ENCODE peak calls at places on chromosome 12, in six cellular contexts. One of them, this sample, is unnamed.

GRCh38 chr12:50394469-50395029 is 1.9 kb downstream of the FAM186A start:
- DNase-seq in GM12865: no peak
- DNase-seq in AG04450: no peak
- DNase-seq in CD8-positive, alpha-beta T cell: no peak
- DNase-seq in astrocyte of the cerebellum: no peak
- DNase-seq in cardiac fibroblast: peak
- DNase-seq in this sample: no peak

GRCh38 chr12:91349451-91349850 is 166.8 kb upstream of the DCN start:
- DNase-seq in GM12865: no peak
- DNase-seq in AG04450: no peak
- DNase-seq in CD8-positive, alpha-beta T cell: no peak
- DNase-seq in astrocyte of the cerebellum: no peak
- DNase-seq in cardiac fibroblast: peak
- DNase-seq in this sample: no peak

GRCh38 chr12:49332441-49332861 is 4.5 kb downstream of the C1QL4 start:
- DNase-seq in GM12865: no peak
- DNase-seq in AG04450: no peak
- DNase-seq in CD8-positive, alpha-beta T cell: no peak
- DNase-seq in astrocyte of the cerebellum: no peak
- DNase-seq in cardiac fibroblast: no peak
- DNase-seq in this sample: no peak

GRCh38 chr12:131724534-131724933 is 13.6 kb downstream of the SFSWAP start:
- DNase-seq in GM12865: no peak
- DNase-seq in AG04450: no peak
- DNase-seq in CD8-positive, alpha-beta T cell: no peak
- DNase-seq in astrocyte of the cerebellum: no peak
- DNase-seq in cardiac fibroblast: no peak
- DNase-seq in this sample: no peak

GRCh38 chr12:1360812-1361211 is 233.6 kb downstream of the FBXL14 start:
- DNase-seq in GM12865: no peak
- DNase-seq in AG04450: peak
- DNase-seq in CD8-positive, alpha-beta T cell: no peak
- DNase-seq in astrocyte of the cerebellum: no peak
- DNase-seq in cardiac fibroblast: peak
- DNase-seq in this sample: no peak

GRCh38 chr12:13164271-13164670 is 32.3 kb upstream of the EMP1 start:
- DNase-seq in GM12865: no peak
- DNase-seq in AG04450: no peak
- DNase-seq in CD8-positive, alpha-beta T cell: no peak
- DNase-seq in astrocyte of the cerebellum: no peak
- DNase-seq in cardiac fibroblast: no peak
- DNase-seq in this sample: no peak

GRCh38 chr12:48765753-48766162 is 23.1 kb downstream of the ADCY6 start:
- DNase-seq in GM12865: peak
- DNase-seq in AG04450: no peak
- DNase-seq in CD8-positive, alpha-beta T cell: no peak
- DNase-seq in astrocyte of the cerebellum: no peak
- DNase-seq in cardiac fibroblast: peak
- DNase-seq in this sample: no peak

GRCh38 chr12:63150255-63151060 is 543 bp downstream of the AVPR1A start:
- DNase-seq in GM12865: no peak
- DNase-seq in AG04450: no peak
- DNase-seq in CD8-positive, alpha-beta T cell: no peak
- DNase-seq in astrocyte of the cerebellum: no peak
- DNase-seq in cardiac fibroblast: no peak
- DNase-seq in this sample: no peak

GRCh38 chr12:127515941-127516340 is 751.0 kb upstream of the TMEM132C start:
- DNase-seq in GM12865: no peak
- DNase-seq in AG04450: no peak
- DNase-seq in CD8-positive, alpha-beta T cell: no peak
- DNase-seq in astrocyte of the cerebellum: no peak
- DNase-seq in cardiac fibroblast: no peak
- DNase-seq in this sample: no peak

GRCh38 chr12:6334359-6334758 is 7.5 kb downstream of the TNFRSF1A start:
- DNase-seq in GM12865: no peak
- DNase-seq in AG04450: no peak
- DNase-seq in CD8-positive, alpha-beta T cell: no peak
- DNase-seq in astrocyte of the cerebellum: no peak
- DNase-seq in cardiac fibroblast: no peak
- DNase-seq in this sample: no peak
- H3K4me3 ChIP-seq in GM12865: no peak
- H3K4me3 ChIP-seq in AG04450: no peak
- H3K4me3 ChIP-seq in CD8-positive, alpha-beta T cell: no peak
- H3K4me3 ChIP-seq in astrocyte of the cerebellum: no peak
- H3K4me3 ChIP-seq in cardiac fibroblast: no peak
- H3K4me3 ChIP-seq in this sample: no peak

GRCh38 chr12:57806677-57807076 is 11.9 kb downstream of the AVIL start:
- DNase-seq in GM12865: no peak
- DNase-seq in AG04450: no peak
- DNase-seq in CD8-positive, alpha-beta T cell: no peak
- DNase-seq in astrocyte of the cerebellum: no peak
- DNase-seq in cardiac fibroblast: no peak
- DNase-seq in this sample: no peak
- H3K4me3 ChIP-seq in GM12865: no peak
- H3K4me3 ChIP-seq in AG04450: no peak
- H3K4me3 ChIP-seq in CD8-positive, alpha-beta T cell: no peak
- H3K4me3 ChIP-seq in astrocyte of the cerebellum: no peak
- H3K4me3 ChIP-seq in cardiac fibroblast: no peak
- H3K4me3 ChIP-seq in this sample: no peak

GRCh38 chr12:39341179-39341578 is 101.7 kb downstream of the KIF21A start:
- DNase-seq in GM12865: peak
- DNase-seq in AG04450: no peak
- DNase-seq in CD8-positive, alpha-beta T cell: no peak
- DNase-seq in astrocyte of the cerebellum: no peak
- DNase-seq in cardiac fibroblast: peak
- DNase-seq in this sample: no peak
- H3K4me3 ChIP-seq in GM12865: no peak
- H3K4me3 ChIP-seq in AG04450: no peak
- H3K4me3 ChIP-seq in CD8-positive, alpha-beta T cell: no peak
- H3K4me3 ChIP-seq in astrocyte of the cerebellum: no peak
- H3K4me3 ChIP-seq in cardiac fibroblast: no peak
- H3K4me3 ChIP-seq in this sample: no peak

DNA sequence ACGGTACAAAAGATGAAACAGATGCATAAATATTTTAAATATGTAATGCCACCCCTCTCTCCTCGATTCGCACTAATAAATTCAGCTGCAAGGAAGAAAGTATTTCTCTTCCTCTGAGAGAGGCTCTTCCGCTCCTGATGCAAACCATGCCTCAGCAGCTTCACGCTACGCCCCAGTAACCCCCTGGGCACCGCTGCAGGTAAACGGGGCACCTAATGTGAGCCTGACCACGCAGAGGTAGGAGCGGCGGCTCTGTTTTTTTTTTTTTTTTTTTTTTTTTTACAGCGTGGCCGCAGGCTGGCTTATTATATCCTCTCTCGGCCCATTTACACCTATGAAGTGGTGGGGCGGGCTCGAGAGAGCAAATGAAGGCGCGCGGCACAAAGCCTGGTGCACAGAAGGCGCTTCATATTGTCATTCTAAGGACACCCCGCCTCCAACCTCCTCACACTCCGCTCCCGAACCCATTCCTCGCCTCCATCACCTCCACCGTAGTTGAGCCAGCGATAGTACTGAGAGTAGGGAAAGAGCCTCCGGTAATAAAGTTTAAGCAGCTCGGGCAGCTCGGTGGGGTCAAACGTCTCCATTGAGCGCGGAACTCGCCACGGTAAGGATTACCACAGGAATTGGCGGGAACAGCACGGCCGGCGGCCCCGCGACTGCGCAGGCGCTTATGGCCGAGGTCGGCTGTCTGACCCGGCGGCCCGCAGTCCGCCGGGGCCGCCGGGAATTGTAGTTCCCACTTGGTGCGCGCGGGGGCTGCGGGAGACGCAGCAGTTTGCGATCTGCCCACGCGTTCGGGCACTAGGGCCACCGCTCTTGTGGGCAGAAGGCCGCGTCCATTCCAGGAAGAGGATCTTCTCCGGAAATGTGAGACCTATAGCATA is at the start of gene PRIM1:
- DNase-seq in GM12865: peak
- DNase-seq in AG04450: peak
- DNase-seq in CD8-positive, alpha-beta T cell: peak
- DNase-seq in astrocyte of the cerebellum: peak
- DNase-seq in cardiac fibroblast: peak
- DNase-seq in this sample: peak
- H3K4me3 ChIP-seq in GM12865: peak
- H3K4me3 ChIP-seq in AG04450: peak
- H3K4me3 ChIP-seq in CD8-positive, alpha-beta T cell: peak
- H3K4me3 ChIP-seq in astrocyte of the cerebellum: peak
- H3K4me3 ChIP-seq in cardiac fibroblast: peak
- H3K4me3 ChIP-seq in this sample: peak